ENCODE peak calls at places on chromosomes 3 and 15, in five cellular contexts. D is putamen, V is tibial artery, E is hepatic stellate cell, A is cardiac muscle cell. U is an unnamed sample.

GRCh38 chr3:114902691-114903101 is 244.4 kb downstream of the ZBTB20 start:
- DNase-seq in D (no peak), V (no peak), E (no peak), A (peak), U (no peak)

GRCh38 chr15:56946150-56946549 is 27.7 kb downstream of the TCF12 start:
- DNase-seq in D (no peak), V (no peak), E (no peak), A (no peak), U (no peak)

GRCh38 chr15:66901336-66902100 is 163.9 kb upstream of the SMAD3 start:
- DNase-seq in D (no peak), V (peak), E (no peak), A (no peak), U (no peak)

GRCh38 chr15:74420193-74420905 is 13.4 kb downstream of the SEMA7A start:
- DNase-seq in D (no peak), V (no peak), E (peak), A (no peak), U (no peak)

GRCh38 chr3:38457111-38458003 is 3.7 kb downstream of the ACVR2B start:
- DNase-seq in D (no peak), V (no peak), E (no peak), A (no peak), U (no peak)

GRCh38 chr15:55494927-55495326 is 13.1 kb downstream of the DNAAF4 start:
- DNase-seq in D (no peak), V (no peak), E (no peak), A (no peak), U (no peak)

GRCh38 chr15:77607111-77607893 is 25.4 kb downstream of the LINGO1 start:
- DNase-seq in D (no peak), V (peak), E (peak), A (peak), U (no peak)

GRCh38 chr15:72227720-72228119 is 3.3 kb downstream of the PKM start:
- DNase-seq in D (no peak), V (peak), E (no peak), A (no peak), U (no peak)

GRCh38 chr3:16240229-16241023 is 24.3 kb downstream of the DPH3 start:
- DNase-seq in D (no peak), V (no peak), E (peak), A (no peak), U (no peak)

GRCh38 chr15:90213123-90213817 is 12.1 kb downstream of the SEMA4B start:
- DNase-seq in D (no peak), V (no peak), E (no peak), A (peak), U (no peak)

GRCh38 chr3:149506540-149506939 is 32.0 kb downstream of the TM4SF4 start:
- DNase-seq in D (no peak), V (no peak), E (peak), A (no peak), U (no peak)

GRCh38 chr3:134765468-134765867 is 29.6 kb upstream of the EPHB1 start:
- DNase-seq in D (no peak), V (no peak), E (no peak), A (no peak), U (no peak)

GRCh38 chr3:111227216-111227615 is 155.6 kb downstream of the NECTIN3 start:
- DNase-seq in D (no peak), V (no peak), E (peak), A (no peak), U (no peak)

GRCh38 chr15:41930221-41930866 is 36.5 kb upstream of the SPTBN5 start:
- DNase-seq in D (no peak), V (peak), E (peak), A (no peak), U (no peak)

GRCh38 chr3:13501056-13501455 is 20.9 kb downstream of the HDAC11 start:
- DNase-seq in D (no peak), V (peak), E (no peak), A (no peak), U (no peak)

GRCh38 chr3:136885357-136886213 is 23.6 kb downstream of the NCK1 start:
- DNase-seq in D (no peak), V (no peak), E (no peak), A (no peak), U (no peak)

GRCh38 chr3:53749428-53749827 is 96.8 kb downstream of the CHDH start:
- DNase-seq in D (no peak), V (no peak), E (no peak), A (no peak), U (no peak)

GRCh38 chr3:22269827-22270226 is 518.8 kb upstream of the ZNF385D start:
- DNase-seq in D (no peak), V (no peak), E (no peak), A (peak), U (no peak)

GRCh38 chr3:32406481-32407408 is 15.1 kb downstream of the CMTM7 start:
- DNase-seq in D (no peak), V (no peak), E (no peak), A (no peak), U (peak)

GRCh38 chr3:65425880-65426279 is 612.8 kb downstream of the MAGI1 start:
- DNase-seq in D (no peak), V (no peak), E (peak), A (peak), U (no peak)

GRCh38 chr3:101383656-101384055 is 63.3 kb upstream of the IMPG2 start:
- DNase-seq in D (no peak), V (no peak), E (no peak), A (no peak), U (no peak)

GRCh38 chr3:70982700-70983140 is 600.8 kb downstream of the FOXP1 start:
- DNase-seq in D (no peak), V (peak), E (peak), A (no peak), U (no peak)

GRCh38 chr3:135895106-135895733 is 70.3 kb upstream of the PPP2R3A start:
- DNase-seq in D (peak), V (peak), E (peak), A (peak), U (peak)

GRCh38 chr3:115927210-115927609 is 303.9 kb downstream of the GAP43 start:
- DNase-seq in D (no peak), V (no peak), E (no peak), A (no peak), U (no peak)

GRCh38 chr3:108887777-108888176 is 65.2 kb downstream of the TRAT1 start:
- DNase-seq in D (no peak), V (no peak), E (no peak), A (no peak), U (no peak)

GRCh38 chr3:46860381-46861292 is 2.6 kb downstream of the MYL3 start:
- DNase-seq in D (no peak), V (peak), E (no peak), A (peak), U (no peak)

GRCh38 chr3:12875857-12876451 is 34.6 kb upstream of the RPL32 start:
- DNase-seq in D (no peak), V (no peak), E (no peak), A (peak), U (no peak)

GRCh38 chr15:29774900-29775299 is 47.4 kb downstream of the TJP1 start:
- DNase-seq in D (no peak), V (no peak), E (no peak), A (no peak), U (no peak)

GRCh38 chr3:30548605-30549004 is 57.8 kb upstream of the TGFBR2 start:
- DNase-seq in D (no peak), V (no peak), E (no peak), A (no peak), U (no peak)

GRCh38 chr3:33439421-33440327 is 531 bp downstream of the UBP1 start:
- DNase-seq in D (peak), V (peak), E (peak), A (peak), U (peak)

U was measured in NCI-H526 treated with DMSO at 0.1 percent for 48 hours.